ENCODE peak calls at places on chromosomes 6 and 20, in five cellular contexts. P is naive thymus-derived CD4-positive, alpha-beta T cell; E is MCF 10A; J is PC-3; C is activated effector memory CD4-positive, alpha-beta T cell treated with anti-CD3 and anti-CD28 coated beads, Interleukin-2, amount 50 U/mL, for 16 hours. O is an unnamed sample.
A peak's percentile ranks its signal among the peaks of the same experiment; 100 is the strongest.

GRCh38 chr20:45972500-45973183 is 639 bp upstream of the ZNF335 start:
- DNase-seq in J (peak; percentile 98), C (no peak), E (peak; percentile 97), P (no peak), O (peak; percentile 99)

GRCh38 chr6:36533321-36533720 is 14.0 kb downstream of the STK38 start:
- DNase-seq in J (no peak), E (no peak), P (no peak), C (no peak), O (no peak)

GRCh38 chr20:47764154-47764734 is 21.0 kb downstream of the SULF2 start:
- DNase-seq in C (no peak), E (no peak), J (peak; percentile 33), P (no peak), O (peak; percentile 32)

GRCh38 chr6:97129111-97129510 is 153.9 kb downstream of the MMS22L start:
- DNase-seq in C (no peak), E (peak; percentile 13), P (no peak), J (no peak), O (no peak)

GRCh38 chr6:142313284-142313683 is 11.5 kb downstream of the ADGRG6 start:
- DNase-seq in C (no peak), P (no peak), E (peak; percentile 61), J (no peak), O (no peak)

GRCh38 chr6:37254881-37255280 is 2.7 kb upstream of the TBC1D22B start:
- DNase-seq in E (no peak), J (no peak), C (no peak), P (no peak), O (no peak)

GRCh38 chr6:89290401-89291155 is 24.5 kb downstream of the GABRR2 start:
- DNase-seq in J (no peak), P (no peak), C (no peak), E (no peak), O (no peak)

GRCh38 chr6:17584241-17584803 is 15.8 kb upstream of the FAM8A1 start:
- DNase-seq in E (peak; percentile 77), P (peak; percentile 36), J (peak; percentile 75), C (no peak), O (peak; percentile 82)

GRCh38 chr6:129749749-129750120 is 39.8 kb upstream of the ARHGAP18 start:
- DNase-seq in P (peak; percentile 51), C (no peak), J (peak; percentile 76), E (peak; percentile 84), O (peak; percentile 51)

GRCh38 chr6:137258170-137258569 is 39.0 kb upstream of the IFNGR1 start:
- DNase-seq in J (no peak), C (no peak), E (no peak), P (no peak), O (no peak)

GRCh38 chr6:50649086-50649485 is 64.2 kb upstream of the TFAP2D start:
- DNase-seq in C (no peak), P (no peak), E (no peak), J (no peak), O (no peak)

GRCh38 chr6:1771324-1771723 is 161.6 kb downstream of the FOXC1 start:
- DNase-seq in P (no peak), J (peak; percentile 88), C (no peak), E (peak; percentile 78), O (peak; percentile 76)

GRCh38 chr6:139920027-139920851 is 545.8 kb upstream of the CITED2 start:
- DNase-seq in E (no peak), P (no peak), J (no peak), C (no peak), O (no peak)

GRCh38 chr6:40997256-40997957 is 41.6 kb downstream of the UNC5CL start:
- DNase-seq in C (no peak), J (peak; percentile 90), P (no peak), E (peak; percentile 16), O (no peak)

GRCh38 chr20:59738851-59739250 is 134.5 kb downstream of the PHACTR3 start:
- DNase-seq in P (no peak), E (no peak), J (no peak), C (peak; percentile 8), O (no peak)

GRCh38 chr6:2462831-2463230 is 217.4 kb upstream of the GMDS start:
- DNase-seq in E (no peak), P (no peak), J (no peak), C (no peak), O (no peak)

GRCh38 chr20:2387180-2387577 is 6.5 kb downstream of the TGM6 start:
- DNase-seq in E (peak; percentile 56), J (peak; percentile 44), C (peak; percentile 79), P (peak; percentile 14), O (peak; percentile 42)